ENCODE peak calls at places on chromosomes 5 and 9, in nine cellular contexts. J, O, P, V, S, E, H, A and C are unnamed samples.

GRCh38 chr5:17228833-17229291 is 11.4 kb downstream of the BASP1 start:
- DNase-seq in A (no peak), H (peak; percentile 86), S (no peak), E (no peak), O (no peak), V (no peak), P (no peak), J (no peak), C (no peak)

GRCh38 chr5:171743786-171744076 is 41.9 kb upstream of the SMIM23 start:
- DNase-seq in J (no peak), S (no peak), O (no peak), A (no peak), P (no peak), H (no peak), V (no peak), E (no peak), C (no peak)

GRCh38 chr5:141841781-141842180 is 36.4 kb downstream of the PCDH1 start:
- DNase-seq in O (no peak), P (no peak), S (no peak), H (no peak), A (no peak), J (no peak), E (no peak), V (no peak), C (no peak)

GRCh38 chr5:154811653-154812465 is 38.5 kb downstream of the FAXDC2 start:
- DNase-seq in S (peak; percentile 61), P (peak; percentile 36), V (peak; percentile 67), J (peak; percentile 61), E (peak; percentile 75), O (peak; percentile 54), H (peak; percentile 38), A (peak; percentile 50), C (peak; percentile 40)

GRCh38 chr9:33995449-33995848 is 53.2 kb downstream of the UBAP2 start:
- DNase-seq in J (no peak), A (no peak), P (no peak), H (no peak), V (no peak), E (no peak), S (no peak), O (no peak), C (no peak)

GRCh38 chr5:14660836-14661235 is 3.7 kb upstream of the OTULIN start:
- DNase-seq in J (no peak), O (no peak), A (no peak), E (no peak), P (no peak), H (no peak), V (no peak), S (peak; percentile 27), C (no peak)

GRCh38 chr5:177607452-177608192 is 7.7 kb downstream of the B4GALT7 start:
- DNase-seq in O (peak; percentile 69), E (peak; percentile 86), H (peak; percentile 67), J (peak; percentile 84), P (peak; percentile 62), A (peak; percentile 72), V (peak; percentile 93), S (peak; percentile 69), C (peak; percentile 75)

GRCh38 chr5:97090944-97091343 is 51.5 kb downstream of the LIX1 start:
- DNase-seq in V (no peak), E (no peak), H (no peak), O (no peak), A (no peak), J (no peak), S (no peak), P (no peak), C (no peak)

GRCh38 chr9:111897831-111898144 is 1.2 kb downstream of the UGCG start:
- DNase-seq in J (no peak), V (no peak), A (no peak), E (no peak), P (no peak), H (no peak), S (peak; percentile 82), O (no peak), C (no peak)

GRCh38 chr9:131046581-131047202 is 37.7 kb downstream of the LAMC3 start:
- DNase-seq in O (peak; percentile 13), S (peak; percentile 76), E (peak; percentile 78), P (peak; percentile 39), J (peak; percentile 46), A (peak; percentile 45), V (peak; percentile 92), H (peak; percentile 39), C (peak; percentile 57)

GRCh38 chr5:157290156-157290980 is 24.4 kb downstream of the CYFIP2 start:
- DNase-seq in E (no peak), H (peak; percentile 17), O (no peak), S (no peak), P (no peak), V (no peak), A (no peak), J (peak; percentile 65), C (no peak)

GRCh38 chr9:136669791-136670464 is 7.2 kb downstream of the EGFL7 start:
- DNase-seq in V (no peak), J (no peak), H (no peak), O (no peak), P (no peak), A (no peak), E (no peak), S (no peak), C (no peak)

GRCh38 chr9:6076856-6077255 is 61.4 kb upstream of the RANBP6 start:
- DNase-seq in P (no peak), V (no peak), O (no peak), S (no peak), E (no peak), J (no peak), H (peak; percentile 87), A (no peak), C (no peak)

GRCh38 chr5:140267201-140267540 is 35.7 kb downstream of the PFDN1 start:
- DNase-seq in S (no peak), V (no peak), O (no peak), A (no peak), J (no peak), E (no peak), H (no peak), P (no peak), C (no peak)

GRCh38 chr5:136356747-136357469 is 8.4 kb downstream of the TRPC7 start:
- DNase-seq in S (no peak), A (no peak), O (no peak), H (no peak), V (no peak), P (no peak), E (no peak), J (no peak), C (no peak)

GRCh38 chr5:159836691-159837090 is 79.6 kb upstream of the ADRA1B start:
- DNase-seq in O (no peak), V (no peak), P (no peak), A (no peak), J (no peak), E (no peak), S (no peak), H (no peak), C (no peak)
- H3K27ac ChIP-seq in O (no peak overlapping the region), V (no peak overlapping the region), P (no peak overlapping the region), A (no peak overlapping the region), J (no peak overlapping the region), E (no peak overlapping the region), S (no peak overlapping the region), H (no peak overlapping the region), C (no peak overlapping the region)

DNA sequence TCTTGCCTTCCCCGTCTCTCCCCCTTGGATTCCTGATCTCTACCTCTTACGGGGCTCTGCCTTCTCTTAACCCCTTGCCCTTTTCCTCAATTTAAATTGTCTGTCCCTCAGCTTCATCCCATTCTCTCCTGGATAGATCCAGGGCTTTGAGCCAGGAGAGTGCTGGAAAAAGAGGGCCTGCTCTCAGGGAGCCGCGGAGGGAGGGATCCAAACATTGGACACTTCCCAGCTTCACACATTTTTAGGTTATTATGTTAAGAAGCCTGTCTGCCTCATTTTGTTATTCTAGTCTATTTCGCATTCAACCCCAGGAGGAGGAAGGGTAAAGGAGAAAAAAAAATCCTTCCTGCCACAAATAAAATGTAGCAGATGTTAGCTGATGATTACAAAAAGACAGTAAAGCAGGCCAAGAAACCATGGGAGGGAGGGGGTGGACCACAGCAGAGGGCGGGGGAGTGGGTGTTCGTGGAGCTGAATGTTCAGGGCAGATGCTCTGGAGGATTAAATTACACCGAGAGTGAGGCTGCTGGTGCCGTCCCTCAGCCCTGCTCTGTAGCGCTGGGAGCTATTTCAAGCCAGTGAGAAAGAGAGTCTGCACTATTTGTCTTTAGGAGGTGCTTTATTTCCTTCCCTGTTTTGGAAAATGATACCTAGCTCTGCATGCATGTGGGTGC is 60.5 kb upstream of the ZFR start:
- DNase-seq in E (no peak), S (no peak), P (peak; percentile 70), V (peak; percentile 26), J (peak; percentile 81), O (peak; percentile 95), H (no peak), A (peak; percentile 81), C (peak; percentile 54)
- H3K4me3 ChIP-seq in E (no peak overlapping the region), S (no peak overlapping the region), P (no peak overlapping the region), V (no peak overlapping the region), J (no peak overlapping the region), O (peak overlapping the region; percentile 38), H (no peak overlapping the region), A (no peak overlapping the region), C (peak overlapping the region; percentile 31)

DNA sequence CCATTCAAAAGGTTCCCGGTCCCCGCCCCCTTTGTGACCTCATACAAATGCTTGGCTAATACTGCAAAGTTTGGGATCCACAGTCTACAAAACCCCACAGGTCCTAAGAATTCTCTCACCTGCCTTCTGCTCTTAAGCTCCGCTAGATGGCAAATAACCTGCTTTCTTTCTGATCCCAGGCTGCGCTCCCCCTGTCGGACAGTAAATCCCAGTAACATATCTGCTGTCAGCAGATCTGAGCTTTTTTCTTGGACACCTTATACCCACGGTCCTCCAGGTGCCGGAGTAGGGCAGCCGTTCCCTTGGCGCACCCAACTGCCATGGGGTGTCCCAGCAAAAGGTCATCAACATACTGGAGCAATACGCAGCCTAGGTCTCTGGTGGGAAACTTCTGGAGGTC is 39.0 kb upstream of the PPP1R26 start:
- DNase-seq in J (no peak), O (no peak), E (no peak), H (no peak), A (no peak), V (peak; percentile 28), S (no peak), P (no peak), C (no peak)
- TF ChIP-seq CTCF in J (no peak), O (no peak), E (no peak), H (peak; percentile 45), A (no peak), V (no peak), S (no peak), P (no peak), C (no peak)

GRCh38 chr5:63249960-63250359 is 671.3 kb downstream of the LRRC70 start:
- DNase-seq in V (no peak), H (no peak), A (no peak), E (no peak), P (no peak), O (no peak), S (no peak), J (no peak), C (no peak)

GRCh38 chr5:63247651-63248050 is 669.0 kb downstream of the LRRC70 start:
- DNase-seq in V (no peak), A (no peak), P (no peak), H (no peak), E (no peak), S (no peak), O (no peak), J (peak; percentile 31), C (no peak)

GRCh38 chr5:63250939-63251338 is 672.3 kb downstream of the LRRC70 start:
- DNase-seq in P (no peak), O (no peak), A (no peak), J (no peak), H (no peak), E (no peak), V (no peak), S (no peak), C (no peak)

GRCh38 chr5:63240063-63240755 is 661.6 kb downstream of the LRRC70 start:
- DNase-seq in V (no peak), H (no peak), J (no peak), A (no peak), E (no peak), O (no peak), S (no peak), P (no peak), C (no peak)

GRCh38 chr5:63245271-63245670 is 666.7 kb downstream of the LRRC70 start:
- DNase-seq in J (no peak), P (no peak), H (peak; percentile 61), S (no peak), O (no peak), V (no peak), E (no peak), A (no peak), C (no peak)
- H3K27ac ChIP-seq in J (no peak overlapping the region), P (no peak overlapping the region), H (no peak overlapping the region), S (no peak overlapping the region), O (no peak overlapping the region), V (no peak overlapping the region), E (no peak overlapping the region), A (no peak overlapping the region), C (no peak overlapping the region)